ENCODE peak calls at places on chromosomes 11 and 22, in five cellular contexts. T is uterus; E is mucosa of gallbladder; C is stimulated activated CD8-positive, alpha-beta memory T cell treated with anti-CD3 and anti-CD28 coated beads, Interleukin-15, amount 100 ng/mL, for 4 hours; R is T-helper 2 cell. Q is an unnamed sample.
A peak's percentile ranks its signal among the peaks of the same experiment; 100 is the strongest.

GRCh38 chr22:24759765-24760164 is 14.8 kb downstream of the PIWIL3 start:
- DNase-seq in E (no peak), T (no peak), R (no peak), C (no peak), Q (no peak)

GRCh38 chr11:112795142-112795815 is 165.9 kb upstream of the NCAM1 start:
- DNase-seq in R (no peak), C (no peak), E (no peak), T (no peak), Q (peak; percentile 4)

GRCh38 chr11:10386361-10386760 is 68.7 kb upstream of the AMPD3 start:
- DNase-seq in T (no peak), E (no peak), R (no peak), C (no peak), Q (no peak)

GRCh38 chr11:19239039-19239438 is 1.7 kb downstream of the E2F8 start:
- DNase-seq in C (no peak), T (no peak), R (no peak), E (no peak), Q (no peak)

GRCh38 chr11:6705905-6706535 is 22.9 kb upstream of the MRPL17 start:
- DNase-seq in T (peak; percentile 55), C (no peak), R (peak; percentile 10), E (peak; percentile 38), Q (no peak)

GRCh38 chr11:130198292-130198691 is 38.7 kb downstream of the ST14 start:
- DNase-seq in R (no peak), T (no peak), E (no peak), C (no peak), Q (no peak)

GRCh38 chr22:50576070-50576469 is 2.2 kb downstream of the CPT1B start:
- DNase-seq in T (no peak), E (no peak), C (no peak), R (no peak), Q (no peak)

GRCh38 chr11:125327494-125328130 is 163.1 kb downstream of the PKNOX2 start:
- DNase-seq in C (no peak), E (no peak), T (no peak), R (no peak), Q (no peak)

GRCh38 chr22:38201371-38201717 is 450 bp upstream of the MAFF start:
- DNase-seq in C (no peak), R (no peak), T (no peak), E (no peak), Q (no peak)

GRCh38 chr11:62108017-62108750 is 15.6 kb upstream of the INCENP start:
- DNase-seq in R (no peak), T (no peak), E (peak; percentile 29), C (no peak), Q (no peak)

GRCh38 chr11:113876074-113876797 is 864 bp upstream of the USP28 start:
- DNase-seq in R (no peak), T (peak; percentile 19), C (no peak), E (no peak), Q (no peak)

GRCh38 chr22:42303304-42304020 is 33.0 kb upstream of the TCF20 start:
- DNase-seq in R (no peak), C (no peak), T (no peak), E (no peak), Q (no peak)

GRCh38 chr22:38827510-38827909 is 16.3 kb downstream of the NPTXR start:
- DNase-seq in T (no peak), C (no peak), E (no peak), R (no peak), Q (no peak)

GRCh38 chr11:70910835-70911234 is 341.5 kb downstream of the SHANK2 start:
- DNase-seq in C (no peak), T (no peak), E (no peak), R (no peak), Q (no peak)